ENCODE peak calls at places on chromosomes 11 and 22, in eight cellular contexts. I is stromal cell of bone marrow; S is sigmoid colon; X is OCI-M1; R is midbrain; O is stimulated activated CD4-positive, alpha-beta T cell treated with anti-CD3 and anti-CD28 coated beads, Interleukin-1b, Interleukin-23, amount 100 ng/mL, for 1 hour; J is head of caudate nucleus; A is left ventricle myocardium inferior. E is an unnamed sample.

GRCh38 chr11:76641905-76642304 is 28.6 kb downstream of the LRRC32 start:
- DNase-seq in J (peak), O (no peak), R (no peak), I (no peak), A (no peak), S (peak), X (no peak), E (no peak)

GRCh38 chr11:120703358-120704152 is 192.0 kb downstream of the GRIK4 start:
- DNase-seq in I (no peak), X (no peak), O (no peak), J (no peak), A (no peak), R (no peak), S (no peak), E (no peak)

GRCh38 chr22:36237462-36238347 is 1.6 kb downstream of the APOL2 start:
- DNase-seq in S (no peak), A (no peak), I (no peak), O (no peak), J (peak), X (peak), R (no peak), E (peak)

GRCh38 chr11:119121811-119122124 is 388 bp downstream of the HINFP start:
- DNase-seq in X (peak), A (no peak), R (no peak), J (no peak), I (no peak), S (no peak), O (no peak), E (no peak)

GRCh38 chr11:72573380-72573949 is 100.8 kb downstream of the PDE2A start:
- DNase-seq in R (no peak), S (no peak), J (peak), O (no peak), I (no peak), X (peak), A (no peak), E (no peak)

GRCh38 chr22:39932166-39932565 is 28.0 kb upstream of the TMA7B start:
- DNase-seq in J (no peak), I (no peak), A (no peak), X (no peak), O (no peak), S (no peak), R (no peak), E (no peak)

GRCh38 chr11:119891392-119891791 is 162.4 kb upstream of the NECTIN1 start:
- DNase-seq in J (peak), A (peak), O (no peak), R (peak), I (no peak), S (no peak), X (peak), E (no peak)

GRCh38 chr11:61375709-61376108 is 13.5 kb downstream of the TMEM138 start:
- DNase-seq in S (no peak), R (no peak), J (no peak), O (no peak), A (no peak), X (no peak), I (no peak), E (no peak)